ENCODE peak calls at places on chromosomes 16 and 17, in four cellular contexts. P is A549, Z is HepG2, Y is K562. D is an unnamed sample.

GRCh38 chr17:63189930-63190329 is 223.9 kb downstream of the TANC2 start:
- DNase-seq in P (no peak), Y (no peak), Z (no peak), D (no peak)

GRCh38 chr17:15649861-15650391 is 30.4 kb upstream of the FBXW10B start:
- DNase-seq in P (peak), Z (no peak), Y (peak), D (no peak)

GRCh38 chr17:57906910-57907309 is 48.3 kb downstream of the CUEDC1 start:
- DNase-seq in Y (no peak), Z (peak), P (peak), D (peak)

GRCh38 chr16:85090873-85091521 is 21.3 kb downstream of the CIBAR2 start:
- DNase-seq in Y (no peak), Z (no peak), P (no peak), D (no peak)

GRCh38 chr16:28161626-28162025 is 50.1 kb downstream of the XPO6 start:
- DNase-seq in Z (no peak), Y (no peak), P (no peak), D (no peak)

GRCh38 chr17:179721-180379 is 1.6 kb downstream of the DOC2B start:
- DNase-seq in Y (no peak), P (no peak), Z (no peak), D (peak)

GRCh38 chr17:57880086-57880456 is 30.2 kb upstream of the MRPS23 start:
- DNase-seq in Z (no peak), Y (no peak), P (no peak), D (no peak)

GRCh38 chr16:86389566-86390328 is 120.6 kb upstream of the FOXF1 start:
- DNase-seq in P (no peak), Z (no peak), Y (no peak), D (no peak)

GRCh38 chr16:47574091-47575054 is 113.2 kb downstream of the PHKB start:
- DNase-seq in Z (no peak), P (no peak), Y (no peak), D (no peak)

GRCh38 chr17:16872836-16873653 is 98.9 kb downstream of the TNFRSF13B start:
- DNase-seq in Y (peak), P (peak), Z (no peak), D (peak)

GRCh38 chr16:1979271-1980025 is 1.8 kb downstream of the NOXO1 start:
- DNase-seq in P (no peak), Y (peak), Z (no peak), D (peak)

GRCh38 chr17:7330099-7331015 is 1.2 kb upstream of the NEURL4 start:
- DNase-seq in Z (peak), P (peak), Y (peak), D (peak)

GRCh38 chr17:81706232-81706611 is 3.1 kb downstream of the MRPL12 start:
- DNase-seq in Y (no peak), P (no peak), Z (no peak), D (no peak)

GRCh38 chr17:13337171-13337570 is 264.6 kb downstream of the HS3ST3A1 start:
- DNase-seq in Y (no peak), P (no peak), Z (no peak), D (no peak)

GRCh38 chr17:13735444-13735843 is 133.7 kb upstream of the HS3ST3A1 start:
- DNase-seq in Y (no peak), P (peak), Z (no peak), D (peak)

GRCh38 chr17:42281571-42282096 is 5.4 kb upstream of the STAT5B start:
- DNase-seq in P (no peak), Z (no peak), Y (no peak), D (no peak)

GRCh38 chr17:72416905-72417304 is 296.1 kb downstream of the SOX9 start:
- DNase-seq in Y (no peak), P (no peak), Z (no peak), D (no peak)

GRCh38 chr17:72413077-72414031 is 292.5 kb downstream of the SOX9 start:
- DNase-seq in P (no peak), Z (peak), Y (no peak), D (no peak)

GRCh38 chr17:72414032-72414396 is 293.2 kb downstream of the SOX9 start:
- DNase-seq in Z (no peak), Y (no peak), P (no peak), D (no peak)

GRCh38 chr17:72416054-72416691 is 295.4 kb downstream of the SOX9 start:
- DNase-seq in P (no peak), Y (no peak), Z (no peak), D (no peak)

GRCh38 chr17:72414967-72415853 is 294.4 kb downstream of the SOX9 start:
- DNase-seq in Y (no peak), Z (no peak), P (no peak), D (no peak)
- TF ChIP-seq NR3C1 in Y (no peak), Z (no peak), P (no peak), D (no peak)

DNA sequence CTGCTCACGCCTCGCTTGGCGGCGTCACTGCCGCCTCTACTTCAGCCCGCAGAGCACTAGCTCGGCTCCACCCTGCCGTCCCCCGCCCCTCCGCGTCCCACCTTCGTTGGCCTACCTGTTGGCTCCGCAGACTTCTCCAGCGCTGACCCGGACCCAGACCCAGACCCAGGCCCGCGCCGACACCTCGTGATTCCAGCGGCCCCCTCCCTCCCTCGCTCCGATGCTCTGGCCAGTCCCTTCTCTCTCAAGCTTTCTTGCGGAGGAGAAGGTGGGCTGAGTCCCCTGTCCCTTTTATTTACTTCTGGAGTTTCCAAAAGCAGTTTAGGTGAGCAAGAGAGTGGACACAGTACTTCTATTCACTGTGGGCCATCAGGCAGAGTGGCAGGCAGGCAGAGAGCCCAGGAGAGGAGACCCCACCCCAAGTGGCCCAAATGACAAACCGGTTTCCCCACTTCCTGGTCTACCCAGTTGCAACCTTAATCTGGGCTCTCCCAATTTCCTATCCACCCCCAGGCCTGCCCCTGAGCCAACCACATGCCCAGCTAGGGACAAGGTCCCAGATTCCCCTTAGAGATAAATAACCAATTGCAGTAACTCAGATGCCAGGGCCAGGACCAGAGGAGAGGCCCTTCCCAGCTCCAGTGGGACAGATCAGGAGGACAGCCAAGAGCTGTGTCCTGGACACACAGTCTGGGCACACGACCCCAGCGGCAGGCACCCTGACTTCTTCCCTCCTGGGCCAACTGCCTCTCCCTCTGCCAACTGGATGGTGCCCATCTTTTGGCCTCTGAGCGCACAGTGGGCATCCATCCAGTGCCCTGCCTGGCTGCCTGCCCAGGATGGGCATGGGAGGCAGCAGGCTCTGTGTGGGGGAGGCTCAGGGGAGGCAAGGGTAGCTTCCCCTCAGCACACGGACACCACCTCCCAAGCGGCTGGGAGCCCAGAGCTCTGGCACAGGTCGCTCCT is 1.2 kb upstream of the SRCIN1 start:
- DNase-seq in Z (no peak), P (no peak), Y (no peak), D (no peak)
- TF ChIP-seq NR3C1 in Z (no peak), P (no peak), Y (no peak), D (no peak)

GRCh38 chr17:11871773-11872172 is 125.5 kb downstream of the ZNF18 start:
- DNase-seq in Y (peak), Z (no peak), P (peak), D (no peak)
- TF ChIP-seq NR3C1 in Y (no peak), Z (no peak), P (no peak), D (no peak)

GRCh38 chr17:38703742-38704644 is 1.1 kb upstream of the MLLT6 start:
- DNase-seq in P (no peak), Z (peak), Y (peak), D (peak)
- TF ChIP-seq NR3C1 in P (no peak), Z (no peak), Y (no peak), D (no peak)

DNA sequence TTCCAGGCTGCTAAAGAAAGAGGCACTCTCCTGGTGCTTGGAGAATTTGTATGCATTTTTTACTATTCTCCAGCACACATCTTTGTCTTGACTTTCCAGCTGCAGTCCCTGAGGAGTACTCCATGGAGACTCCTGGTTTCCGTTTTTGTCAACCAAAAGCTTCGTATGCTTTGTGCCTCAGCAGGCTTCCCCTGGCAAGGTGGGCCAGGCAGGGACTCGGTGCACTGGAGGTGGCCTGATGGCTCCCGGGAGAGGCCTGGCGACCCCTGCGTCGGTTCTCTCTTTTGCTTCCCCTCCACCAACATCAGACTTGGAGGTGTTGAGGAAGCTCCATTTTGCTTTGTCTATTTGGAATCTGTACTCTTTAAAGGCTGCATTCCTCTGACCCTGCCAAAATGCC is 23.7 kb downstream of the CDK5R1 start:
- DNase-seq in Y (no peak), Z (no peak), P (no peak), D (no peak)
- TF ChIP-seq NR3C1 in Y (no peak), Z (no peak), P (no peak), D (no peak)

DNA sequence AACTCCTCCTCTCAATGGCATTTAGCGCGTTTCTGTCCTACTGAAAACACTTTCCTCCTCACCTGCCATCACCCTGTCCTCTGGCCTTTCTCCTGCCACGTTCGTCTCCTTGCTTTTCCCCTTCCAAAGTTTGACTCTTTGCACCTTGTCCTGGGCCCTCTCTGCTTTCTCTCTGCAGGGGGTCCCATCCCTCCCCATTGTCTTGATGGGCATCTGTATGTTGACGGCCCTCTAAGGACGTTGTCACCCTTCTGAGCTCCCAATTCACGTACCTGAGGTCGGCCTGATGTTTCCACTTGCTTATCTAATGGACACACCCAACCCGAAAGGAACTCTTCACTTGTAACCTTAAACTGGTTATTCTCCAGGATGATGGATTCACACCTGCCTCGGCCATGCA is 170.4 kb downstream of the WSCD1 start:
- DNase-seq in P (no peak), Y (no peak), Z (no peak), D (no peak)
- TF ChIP-seq NR3C1 in P (no peak), Y (no peak), Z (no peak), D (no peak)

GRCh38 chr17:64205804-64206203 is 57.3 kb downstream of the TEX2 start:
- DNase-seq in Z (no peak), P (no peak), Y (no peak), D (no peak)

GRCh38 chr17:64200080-64201042 is 62.7 kb downstream of the TEX2 start:
- DNase-seq in P (no peak), Z (no peak), Y (no peak), D (no peak)

GRCh38 chr17:64202683-64203430 is 60.2 kb downstream of the TEX2 start:
- DNase-seq in Y (no peak), P (no peak), Z (peak), D (no peak)

GRCh38 chr17:64198711-64199110 is 64.3 kb downstream of the TEX2 start:
- DNase-seq in Y (no peak), P (no peak), Z (no peak), D (no peak)

DNA sequence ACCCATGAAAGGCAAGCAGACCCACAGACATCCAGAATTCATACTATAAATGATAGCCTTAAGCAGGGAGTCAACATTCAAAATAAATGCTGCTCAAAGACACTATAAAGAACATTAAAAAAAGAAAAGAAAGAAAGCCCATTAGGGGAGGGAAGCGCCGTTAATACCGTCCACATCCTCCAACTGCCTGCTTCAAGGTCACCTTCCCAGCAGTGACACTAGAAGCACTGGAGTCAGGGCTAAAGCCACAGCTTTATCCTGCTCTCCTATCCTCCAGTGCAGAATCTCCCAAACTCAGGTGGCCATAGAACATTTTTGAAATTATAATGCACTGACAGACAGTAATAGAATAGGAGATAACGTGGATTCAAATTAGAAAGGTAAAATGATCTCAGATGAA is 59.4 kb downstream of the TEX2 start:
- DNase-seq in Z (no peak), P (no peak), Y (no peak), D (no peak)
- TF ChIP-seq NR3C1 in Z (no peak), P (no peak), Y (no peak), D (no peak)

DNA sequence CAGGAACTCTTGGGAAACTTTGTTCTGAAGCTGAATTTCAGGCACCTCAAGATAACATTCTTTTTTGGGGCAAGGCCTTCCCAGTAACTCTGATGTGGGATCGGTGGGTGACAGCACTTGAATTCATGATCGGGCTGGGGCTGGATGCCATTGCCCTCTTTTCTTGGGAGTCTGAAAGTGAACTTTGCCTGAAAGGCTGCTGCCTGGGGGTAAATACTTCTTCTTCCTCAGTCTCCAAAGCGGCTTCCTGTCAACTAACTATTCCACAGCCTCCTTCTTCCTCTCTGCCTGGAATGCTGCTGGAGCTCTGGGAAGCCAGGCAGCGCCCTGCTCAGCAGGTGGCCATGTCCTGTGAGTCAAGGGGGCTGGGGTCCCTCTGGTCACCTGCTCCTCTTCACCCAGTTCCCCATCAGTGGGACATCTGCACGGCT is 79.5 kb downstream of the WIPI1 start:
- DNase-seq in Y (no peak), P (no peak), Z (no peak), D (no peak)
- TF ChIP-seq NR3C1 in Y (no peak), P (no peak), Z (no peak), D (no peak)

GRCh38 chr17:36001862-36002603 is 680 bp upstream of the CCL15 start:
- DNase-seq in Y (no peak), P (peak), Z (peak), D (no peak)
- TF ChIP-seq NR3C1 in Y (no peak), P (no peak), Z (no peak), D (no peak)

DNA sequence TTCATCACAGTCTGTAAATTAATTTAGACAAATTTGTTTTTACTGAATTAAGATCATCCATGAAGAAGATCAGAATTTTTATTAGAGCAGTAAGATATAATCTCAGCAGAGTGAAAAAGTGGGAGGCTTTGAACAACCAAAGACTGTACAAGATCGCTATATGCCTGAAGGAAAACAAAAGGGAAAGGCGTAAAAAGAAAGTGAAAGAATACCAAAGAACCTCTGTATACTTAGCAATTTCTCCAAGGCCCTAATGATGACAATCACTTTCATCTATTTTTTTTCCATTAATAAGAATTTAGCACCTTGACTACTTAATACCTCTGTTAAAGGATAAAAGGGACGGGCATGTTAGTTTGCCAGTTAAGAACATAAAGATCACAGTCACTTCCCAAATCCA is 38.6 kb upstream of the ABCA10 start:
- DNase-seq in Y (no peak), P (no peak), Z (no peak), D (no peak)
- TF ChIP-seq NR3C1 in Y (no peak), P (no peak), Z (no peak), D (no peak)